ENCODE peak calls at places on chromosomes 5 and 9, in seven cellular contexts. F, L, Z, J, B, U and I are unnamed samples.

GRCh38 chr9:71680189-71680983 is 87.9 kb downstream of the CEMIP2 start:
- DNase-seq in F (peak), L (no peak), Z (no peak), J (no peak), B (peak), U (no peak), I (peak)

GRCh38 chr9:28329323-28329722 is 756.0 kb upstream of the C9orf72 start:
- DNase-seq in F (no peak), L (no peak), Z (no peak), J (no peak), B (no peak), U (no peak), I (no peak)

GRCh38 chr5:87009146-87009545 is 258.5 kb upstream of the RASA1 start:
- DNase-seq in F (no peak), L (no peak), Z (no peak), J (no peak), B (no peak), U (no peak), I (no peak)

GRCh38 chr5:17317499-17317898 is 100.1 kb downstream of the BASP1 start:
- DNase-seq in F (no peak), L (no peak), Z (no peak), J (no peak), B (no peak), U (no peak), I (no peak)

GRCh38 chr5:90410178-90410762 is 714 bp upstream of the CETN3 start:
- DNase-seq in F (no peak), L (no peak), Z (no peak), J (no peak), B (no peak), U (no peak), I (no peak)

GRCh38 chr9:136137321-136138054 is 18.8 kb upstream of the TMEM250 start:
- DNase-seq in F (no peak), L (no peak), Z (no peak), J (no peak), B (peak), U (no peak), I (no peak)

GRCh38 chr9:81575976-81576375 is 113.4 kb downstream of the TLE1 start:
- DNase-seq in F (no peak), L (no peak), Z (no peak), J (no peak), B (no peak), U (no peak), I (no peak)

GRCh38 chr9:114033397-114034103 is 44.5 kb downstream of the AMBP start:
- DNase-seq in F (peak), L (no peak), Z (peak), J (peak), B (peak), U (no peak), I (peak)

GRCh38 chr9:115548826-115549225 is 430.9 kb upstream of the TNC start:
- DNase-seq in F (no peak), L (no peak), Z (no peak), J (no peak), B (no peak), U (no peak), I (peak)

GRCh38 chr5:42894057-42894456 is 82.4 kb upstream of the SELENOP start:
- DNase-seq in F (peak), L (no peak), Z (peak), J (no peak), B (peak), U (no peak), I (no peak)

GRCh38 chr5:24245821-24246220 is 399.0 kb downstream of the CDH10 start:
- DNase-seq in F (no peak), L (no peak), Z (no peak), J (no peak), B (no peak), U (no peak), I (no peak)

GRCh38 chr5:65142511-65143011 is 339.2 kb downstream of the ADAMTS6 start:
- DNase-seq in F (peak), L (no peak), Z (no peak), J (no peak), B (no peak), U (no peak), I (peak)

GRCh38 chr9:122091682-122092592 is 1.2 kb downstream of the TTLL11 start:
- DNase-seq in F (no peak), L (no peak), Z (no peak), J (no peak), B (no peak), U (no peak), I (no peak)

GRCh38 chr9:5608298-5609254 is 20.3 kb upstream of the RIC1 start:
- DNase-seq in F (no peak), L (no peak), Z (no peak), J (no peak), B (peak), U (no peak), I (no peak)